ENCODE peak calls at places on chromosome 10, in seven cellular contexts. X is activated CD4-positive, CD25-positive, alpha-beta regulatory T cell treated with anti-CD3 and anti-CD28 coated beads, Interleukin-2, amount 50 U/mL, for 72 hours; Q is NCI-H2081; J is GM13977; Y is lower leg skin; D is stimulated activated CD8-positive, alpha-beta memory T cell treated with anti-CD3 and anti-CD28 coated beads, Interleukin-12 subunit alpha, Interleukin-12 subunit beta, amount 100 ng/mL, for 4 hours; R is NCI-H510A treated with DMSO at 0.1 percent for 48 hours. Z is an unnamed sample.

GRCh38 chr10:110016037-110016436 is 8.3 kb downstream of the ADD3 start:
- DNase-seq in Q (no peak), Y (no peak), X (no peak), R (no peak), D (no peak), J (no peak), Z (no peak)

GRCh38 chr10:13891542-13892431 is 305.0 kb downstream of the PRPF18 start:
- DNase-seq in J (peak), Q (no peak), Y (no peak), R (peak), D (no peak), X (no peak), Z (peak)

GRCh38 chr10:48460148-48460545 is 144.7 kb downstream of the ARHGAP22 start:
- DNase-seq in Y (no peak), X (no peak), R (no peak), J (no peak), D (no peak), Q (no peak), Z (no peak)

GRCh38 chr10:22464966-22465627 is 119.8 kb downstream of the SPAG6 start:
- DNase-seq in D (no peak), X (no peak), Y (no peak), R (no peak), Q (no peak), J (peak), Z (no peak)

GRCh38 chr10:21687197-21687993 is 153.4 kb downstream of the MLLT10 start:
- DNase-seq in Q (no peak), J (no peak), Y (no peak), D (no peak), R (no peak), X (no peak), Z (no peak)

GRCh38 chr10:114334301-114334700 is 70.0 kb downstream of the AFAP1L2 start:
- DNase-seq in R (no peak), Y (no peak), X (no peak), D (no peak), J (no peak), Q (no peak), Z (no peak)

GRCh38 chr10:129919358-129919757 is 44.7 kb downstream of the EBF3 start:
- DNase-seq in Y (no peak), R (no peak), D (no peak), X (no peak), Q (no peak), J (no peak), Z (no peak)

GRCh38 chr10:4670737-4671136 is 155.3 kb upstream of the AKR1E2 start:
- DNase-seq in R (no peak), J (no peak), Q (no peak), D (no peak), X (no peak), Y (no peak), Z (no peak)

GRCh38 chr10:78902815-78903214 is 166.0 kb upstream of the ZMIZ1 start:
- DNase-seq in R (no peak), Y (peak), J (no peak), D (no peak), X (no peak), Q (no peak), Z (peak)

GRCh38 chr10:101130984-101131961 is at the start of gene TLX1:
- DNase-seq in J (peak), X (no peak), R (peak), Y (peak), D (no peak), Q (peak), Z (no peak)